ENCODE peak calls at places on chromosomes 4 and X, in seven cellular contexts. One of them, this sample, is unnamed.

GRCh38 chr4:47913328-47913727 is 1.1 kb downstream of the NFXL1 start:
- DNase-seq in HCT116: no peak
- DNase-seq in H1: no peak
- DNase-seq in HepG2: peak
- DNase-seq in SK-N-SH: peak
- DNase-seq in K562: no peak
- DNase-seq in GM12878: no peak
- DNase-seq in this sample: no peak

GRCh38 chr4:7799723-7800122 is 139.9 kb downstream of the AFAP1 start:
- DNase-seq in HCT116: no peak
- DNase-seq in H1: no peak
- DNase-seq in HepG2: no peak
- DNase-seq in SK-N-SH: no peak
- DNase-seq in K562: no peak
- DNase-seq in GM12878: no peak
- DNase-seq in this sample: no peak

GRCh38 chr4:74529284-74530041 is 84.5 kb downstream of the AREG start:
- DNase-seq in HCT116: no peak
- DNase-seq in H1: no peak
- DNase-seq in HepG2: no peak
- DNase-seq in SK-N-SH: no peak
- DNase-seq in K562: no peak
- DNase-seq in GM12878: no peak
- DNase-seq in this sample: no peak

GRCh38 chr4:121656269-121656641 is 40.5 kb downstream of the ANXA5 start:
- DNase-seq in HCT116: peak
- DNase-seq in H1: no peak
- DNase-seq in HepG2: peak
- DNase-seq in SK-N-SH: peak
- DNase-seq in K562: peak
- DNase-seq in GM12878: peak
- DNase-seq in this sample: no peak

GRCh38 chr4:168836482-168836881 is 173.6 kb downstream of the CBR4 start:
- DNase-seq in HCT116: no peak
- DNase-seq in H1: no peak
- DNase-seq in HepG2: no peak
- DNase-seq in SK-N-SH: no peak
- DNase-seq in K562: no peak
- DNase-seq in GM12878: no peak
- DNase-seq in this sample: no peak

GRCh38 chrX:107566603-107567262 is 61.6 kb upstream of the PRPS1 start:
- DNase-seq in HCT116: no peak
- DNase-seq in H1: no peak
- DNase-seq in HepG2: no peak
- DNase-seq in SK-N-SH: no peak
- DNase-seq in K562: no peak
- DNase-seq in GM12878: no peak
- DNase-seq in this sample: no peak

GRCh38 chr4:153198739-153199138 is 5.5 kb upstream of the TRIM2 start:
- DNase-seq in HCT116: no peak
- DNase-seq in H1: no peak
- DNase-seq in HepG2: no peak
- DNase-seq in SK-N-SH: no peak
- DNase-seq in K562: no peak
- DNase-seq in GM12878: no peak
- DNase-seq in this sample: no peak

GRCh38 chr4:42638276-42638675 is 18.6 kb downstream of the ATP8A1 start:
- DNase-seq in HCT116: no peak
- DNase-seq in H1: no peak
- DNase-seq in HepG2: no peak
- DNase-seq in SK-N-SH: no peak
- DNase-seq in K562: no peak
- DNase-seq in GM12878: no peak
- DNase-seq in this sample: no peak

GRCh38 chrX:12239356-12240082 is 101.2 kb downstream of the FRMPD4 start:
- DNase-seq in HCT116: no peak
- DNase-seq in H1: no peak
- DNase-seq in HepG2: no peak
- DNase-seq in SK-N-SH: no peak
- DNase-seq in K562: no peak
- DNase-seq in GM12878: no peak
- DNase-seq in this sample: no peak

GRCh38 chr4:47543331-47543730 is 58.3 kb downstream of the ATP10D start:
- DNase-seq in HCT116: no peak
- DNase-seq in H1: no peak
- DNase-seq in HepG2: no peak
- DNase-seq in SK-N-SH: no peak
- DNase-seq in K562: no peak
- DNase-seq in GM12878: no peak
- DNase-seq in this sample: no peak

GRCh38 chr4:184100297-184100885 is 117.3 kb downstream of the ENPP6 start:
- DNase-seq in HCT116: peak
- DNase-seq in H1: peak
- DNase-seq in HepG2: no peak
- DNase-seq in SK-N-SH: peak
- DNase-seq in K562: peak
- DNase-seq in GM12878: no peak
- DNase-seq in this sample: peak

GRCh38 chr4:113987382-113987930 is 8.0 kb upstream of the ARSJ start:
- DNase-seq in HCT116: no peak
- DNase-seq in H1: no peak
- DNase-seq in HepG2: no peak
- DNase-seq in SK-N-SH: no peak
- DNase-seq in K562: no peak
- DNase-seq in GM12878: no peak
- DNase-seq in this sample: no peak

GRCh38 chrX:87489071-87489470 is 28.5 kb upstream of the KLHL4 start:
- DNase-seq in HCT116: no peak
- DNase-seq in H1: no peak
- DNase-seq in HepG2: no peak
- DNase-seq in SK-N-SH: no peak
- DNase-seq in K562: no peak
- DNase-seq in GM12878: no peak
- DNase-seq in this sample: no peak

GRCh38 chr4:78592104-78592783 is 40.7 kb downstream of the ANXA3 start:
- DNase-seq in HCT116: no peak
- DNase-seq in H1: no peak
- DNase-seq in HepG2: no peak
- DNase-seq in SK-N-SH: peak
- DNase-seq in K562: peak
- DNase-seq in GM12878: no peak
- DNase-seq in this sample: no peak

GRCh38 chr4:125679989-125680388 is 365.2 kb downstream of the FAT4 start:
- DNase-seq in HCT116: no peak
- DNase-seq in H1: no peak
- DNase-seq in HepG2: no peak
- DNase-seq in SK-N-SH: no peak
- DNase-seq in K562: no peak
- DNase-seq in GM12878: no peak
- DNase-seq in this sample: no peak

GRCh38 chr4:53656421-53656981 is 65.2 kb upstream of the LNX1 start:
- DNase-seq in HCT116: no peak
- DNase-seq in H1: no peak
- DNase-seq in HepG2: no peak
- DNase-seq in SK-N-SH: no peak
- DNase-seq in K562: no peak
- DNase-seq in GM12878: no peak
- DNase-seq in this sample: no peak

GRCh38 chr4:109574443-109574850 is 14.4 kb downstream of the MCUB start:
- DNase-seq in HCT116: no peak
- DNase-seq in H1: no peak
- DNase-seq in HepG2: peak
- DNase-seq in SK-N-SH: no peak
- DNase-seq in K562: no peak
- DNase-seq in GM12878: no peak
- DNase-seq in this sample: peak

GRCh38 chrX:17525266-17525665 is 150.3 kb downstream of the NHS start:
- DNase-seq in HCT116: no peak
- DNase-seq in H1: no peak
- DNase-seq in HepG2: no peak
- DNase-seq in SK-N-SH: no peak
- DNase-seq in K562: no peak
- DNase-seq in GM12878: no peak
- DNase-seq in this sample: no peak

GRCh38 chr4:40749717-40750460 is at the start of gene NSUN7:
- DNase-seq in HCT116: no peak
- DNase-seq in H1: peak
- DNase-seq in HepG2: no peak
- DNase-seq in SK-N-SH: peak
- DNase-seq in K562: no peak
- DNase-seq in GM12878: no peak
- DNase-seq in this sample: no peak

GRCh38 chr4:128600996-128601857 is 208.3 kb upstream of the JADE1 start:
- DNase-seq in HCT116: peak
- DNase-seq in H1: peak
- DNase-seq in HepG2: peak
- DNase-seq in SK-N-SH: peak
- DNase-seq in K562: peak
- DNase-seq in GM12878: no peak
- DNase-seq in this sample: peak

GRCh38 chrX:84501798-84502628 is at the start of gene HDX:
- DNase-seq in HCT116: no peak
- DNase-seq in H1: peak
- DNase-seq in HepG2: peak
- DNase-seq in SK-N-SH: peak
- DNase-seq in K562: no peak
- DNase-seq in GM12878: peak
- DNase-seq in this sample: peak

GRCh38 chr4:121308328-121308663 is 72.5 kb downstream of the QRFPR start:
- DNase-seq in HCT116: no peak
- DNase-seq in H1: no peak
- DNase-seq in HepG2: no peak
- DNase-seq in SK-N-SH: no peak
- DNase-seq in K562: no peak
- DNase-seq in GM12878: no peak
- DNase-seq in this sample: no peak

GRCh38 chr4:98510340-98510739 is 148.1 kb downstream of the TSPAN5 start:
- DNase-seq in HCT116: no peak
- DNase-seq in H1: no peak
- DNase-seq in HepG2: no peak
- DNase-seq in SK-N-SH: no peak
- DNase-seq in K562: no peak
- DNase-seq in GM12878: no peak
- DNase-seq in this sample: no peak

GRCh38 chr4:114563536-114564315 is 34.9 kb upstream of the UGT8 start:
- DNase-seq in HCT116: no peak
- DNase-seq in H1: no peak
- DNase-seq in HepG2: no peak
- DNase-seq in SK-N-SH: no peak
- DNase-seq in K562: no peak
- DNase-seq in GM12878: no peak
- DNase-seq in this sample: no peak

GRCh38 chrX:101550362-101550761 is at the start of gene ARMCX1:
- DNase-seq in HCT116: no peak
- DNase-seq in H1: peak
- DNase-seq in HepG2: no peak
- DNase-seq in SK-N-SH: peak
- DNase-seq in K562: no peak
- DNase-seq in GM12878: no peak
- DNase-seq in this sample: peak

GRCh38 chrX:116204947-116205346 is 34.4 kb downstream of the AGTR2 start:
- DNase-seq in HCT116: peak
- DNase-seq in H1: no peak
- DNase-seq in HepG2: peak
- DNase-seq in SK-N-SH: peak
- DNase-seq in K562: peak
- DNase-seq in GM12878: no peak
- DNase-seq in this sample: peak

GRCh38 chr4:109979932-109980717 is 67.4 kb downstream of the EGF start:
- DNase-seq in HCT116: no peak
- DNase-seq in H1: no peak
- DNase-seq in HepG2: no peak
- DNase-seq in SK-N-SH: no peak
- DNase-seq in K562: no peak
- DNase-seq in GM12878: no peak
- DNase-seq in this sample: no peak

GRCh38 chr4:167119392-167119791 is 114.9 kb downstream of the SPOCK3 start:
- DNase-seq in HCT116: no peak
- DNase-seq in H1: no peak
- DNase-seq in HepG2: no peak
- DNase-seq in SK-N-SH: no peak
- DNase-seq in K562: no peak
- DNase-seq in GM12878: no peak
- DNase-seq in this sample: no peak

GRCh38 chrX:46326161-46326560 is 219.1 kb downstream of the ZNF674 start:
- DNase-seq in HCT116: no peak
- DNase-seq in H1: no peak
- DNase-seq in HepG2: no peak
- DNase-seq in SK-N-SH: no peak
- DNase-seq in K562: no peak
- DNase-seq in GM12878: no peak
- DNase-seq in this sample: no peak
- TF ChIP-seq JUND in HCT116: no peak
- TF ChIP-seq JUND in H1: no peak
- TF ChIP-seq JUND in HepG2: no peak
- TF ChIP-seq JUND in SK-N-SH: no peak
- TF ChIP-seq JUND in K562: no peak
- TF ChIP-seq JUND in GM12878: no peak
- TF ChIP-seq JUND in this sample: no peak

DNA sequence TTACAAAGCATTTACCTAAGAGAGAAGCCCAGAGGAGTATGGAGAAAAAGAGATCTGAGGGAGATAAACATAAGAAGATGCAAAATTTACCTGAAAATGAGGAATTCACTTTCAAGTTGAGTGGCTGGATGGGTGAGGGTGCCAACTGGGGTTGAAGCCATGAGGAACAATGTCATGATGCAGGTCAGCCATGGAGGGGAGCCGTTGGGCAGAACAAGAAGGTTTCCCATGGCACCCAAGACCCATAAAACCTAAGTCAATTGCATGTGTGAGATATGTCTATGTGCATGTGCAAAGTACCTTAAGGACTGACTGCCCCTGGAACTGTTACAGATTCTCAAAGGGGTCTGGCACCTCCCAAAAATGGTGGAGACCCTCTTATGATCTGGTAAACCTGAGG is 46.6 kb upstream of the PRRG1 start:
- DNase-seq in HCT116: peak
- DNase-seq in H1: peak
- DNase-seq in HepG2: peak
- DNase-seq in SK-N-SH: no peak
- DNase-seq in K562: no peak
- DNase-seq in GM12878: no peak
- DNase-seq in this sample: no peak
- TF ChIP-seq JUND in HCT116: no peak
- TF ChIP-seq JUND in H1: no peak
- TF ChIP-seq JUND in HepG2: no peak
- TF ChIP-seq JUND in SK-N-SH: no peak
- TF ChIP-seq JUND in K562: no peak
- TF ChIP-seq JUND in GM12878: no peak
- TF ChIP-seq JUND in this sample: no peak

GRCh38 chrX:152165033-152165743 is 26.8 kb upstream of the MAGEA10 start:
- DNase-seq in HCT116: no peak
- DNase-seq in H1: no peak
- DNase-seq in HepG2: no peak
- DNase-seq in SK-N-SH: no peak
- DNase-seq in K562: peak
- DNase-seq in GM12878: no peak
- DNase-seq in this sample: no peak

GRCh38 chrX:152170621-152171020 is 32.2 kb upstream of the MAGEA10 start:
- DNase-seq in HCT116: no peak
- DNase-seq in H1: no peak
- DNase-seq in HepG2: no peak
- DNase-seq in SK-N-SH: no peak
- DNase-seq in K562: no peak
- DNase-seq in GM12878: no peak
- DNase-seq in this sample: no peak
- TF ChIP-seq JUND in HCT116: no peak
- TF ChIP-seq JUND in H1: no peak
- TF ChIP-seq JUND in HepG2: no peak
- TF ChIP-seq JUND in SK-N-SH: no peak
- TF ChIP-seq JUND in K562: no peak
- TF ChIP-seq JUND in GM12878: no peak
- TF ChIP-seq JUND in this sample: no peak

GRCh38 chr4:185573651-185574199 is 38.4 kb upstream of the PDLIM3 start:
- DNase-seq in HCT116: peak
- DNase-seq in H1: peak
- DNase-seq in HepG2: peak
- DNase-seq in SK-N-SH: peak
- DNase-seq in K562: no peak
- DNase-seq in GM12878: no peak
- DNase-seq in this sample: peak
- TF ChIP-seq JUND in HCT116: peak
- TF ChIP-seq JUND in H1: peak
- TF ChIP-seq JUND in HepG2: no peak
- TF ChIP-seq JUND in SK-N-SH: peak
- TF ChIP-seq JUND in K562: peak
- TF ChIP-seq JUND in GM12878: no peak
- TF ChIP-seq JUND in this sample: no peak

This sample was measured in T47D.